ENCODE peak calls at places on chromosomes 3 and 15, in eight cellular contexts. One of them, this sample, is unnamed. For H3K4me1 and H3K9me3, the result is how much of the 10 kb centered on the place peaks cover.

GRCh38 chr3:24305795-24306467 is 188.7 kb downstream of the THRB start:
- DNase-seq in heart right ventricle: no peak
- DNase-seq in BE2C: no peak
- DNase-seq in cardiac muscle cell: peak
- DNase-seq in neural progenitor cell: peak
- DNase-seq in left ventricle myocardium inferior: no peak
- DNase-seq in uterus: no peak
- DNase-seq in H9: peak
- DNase-seq in this sample: no peak

GRCh38 chr15:49343546-49343945 is 79.5 kb upstream of the FGF7 start:
- DNase-seq in heart right ventricle: no peak
- DNase-seq in BE2C: no peak
- DNase-seq in cardiac muscle cell: no peak
- DNase-seq in neural progenitor cell: no peak
- DNase-seq in left ventricle myocardium inferior: no peak
- DNase-seq in uterus: no peak
- DNase-seq in H9: no peak
- DNase-seq in this sample: no peak

GRCh38 chr3:158108596-158108995 is 1.3 kb upstream of the RSRC1 start:
- DNase-seq in heart right ventricle: no peak
- DNase-seq in BE2C: no peak
- DNase-seq in cardiac muscle cell: no peak
- DNase-seq in neural progenitor cell: no peak
- DNase-seq in left ventricle myocardium inferior: no peak
- DNase-seq in uterus: no peak
- DNase-seq in H9: no peak
- DNase-seq in this sample: no peak

GRCh38 chr15:80211976-80212375 is 40.0 kb downstream of the CTXND1 start:
- DNase-seq in heart right ventricle: no peak
- DNase-seq in BE2C: no peak
- DNase-seq in cardiac muscle cell: no peak
- DNase-seq in neural progenitor cell: no peak
- DNase-seq in left ventricle myocardium inferior: no peak
- DNase-seq in uterus: no peak
- DNase-seq in H9: no peak
- DNase-seq in this sample: no peak

GRCh38 chr3:108145578-108145977 is 54.7 kb upstream of the CD47 start:
- DNase-seq in heart right ventricle: no peak
- DNase-seq in BE2C: no peak
- DNase-seq in cardiac muscle cell: no peak
- DNase-seq in neural progenitor cell: no peak
- DNase-seq in left ventricle myocardium inferior: no peak
- DNase-seq in uterus: no peak
- DNase-seq in H9: no peak
- DNase-seq in this sample: no peak

GRCh38 chr15:73686781-73687256 is 2.6 kb downstream of the CD276 start:
- DNase-seq in heart right ventricle: no peak
- DNase-seq in BE2C: no peak
- DNase-seq in cardiac muscle cell: peak
- DNase-seq in neural progenitor cell: no peak
- DNase-seq in left ventricle myocardium inferior: no peak
- DNase-seq in uterus: no peak
- DNase-seq in H9: no peak
- DNase-seq in this sample: peak

GRCh38 chr3:138567403-138567802 is 26.7 kb downstream of the CEP70 start:
- DNase-seq in heart right ventricle: no peak
- DNase-seq in BE2C: no peak
- DNase-seq in cardiac muscle cell: no peak
- DNase-seq in neural progenitor cell: no peak
- DNase-seq in left ventricle myocardium inferior: no peak
- DNase-seq in uterus: no peak
- DNase-seq in H9: no peak
- DNase-seq in this sample: no peak

GRCh38 chr3:195270350-195271115 is 426 bp downstream of the XXYLT1 start:
- DNase-seq in heart right ventricle: peak
- DNase-seq in BE2C: peak
- DNase-seq in cardiac muscle cell: peak
- DNase-seq in neural progenitor cell: peak
- DNase-seq in left ventricle myocardium inferior: no peak
- DNase-seq in uterus: no peak
- DNase-seq in H9: peak
- DNase-seq in this sample: no peak

GRCh38 chr15:45112592-45113379 is 1.2 kb downstream of the DUOX2 start:
- DNase-seq in heart right ventricle: no peak
- DNase-seq in BE2C: peak
- DNase-seq in cardiac muscle cell: no peak
- DNase-seq in neural progenitor cell: peak
- DNase-seq in left ventricle myocardium inferior: no peak
- DNase-seq in uterus: no peak
- DNase-seq in H9: peak
- DNase-seq in this sample: no peak

GRCh38 chr15:87619161-87619960 is 637.2 kb downstream of the NTRK3 start:
- DNase-seq in heart right ventricle: peak
- DNase-seq in BE2C: no peak
- DNase-seq in cardiac muscle cell: peak
- DNase-seq in neural progenitor cell: no peak
- DNase-seq in left ventricle myocardium inferior: no peak
- DNase-seq in uterus: peak
- DNase-seq in H9: no peak
- DNase-seq in this sample: no peak

GRCh38 chr15:46442196-46442595 is 807.4 kb downstream of the SQOR start:
- DNase-seq in heart right ventricle: no peak
- DNase-seq in BE2C: no peak
- DNase-seq in cardiac muscle cell: no peak
- DNase-seq in neural progenitor cell: no peak
- DNase-seq in left ventricle myocardium inferior: no peak
- DNase-seq in uterus: no peak
- DNase-seq in H9: no peak
- DNase-seq in this sample: no peak

GRCh38 chr3:38543602-38544001 is 47.5 kb downstream of the EXOG start:
- DNase-seq in heart right ventricle: peak
- DNase-seq in BE2C: peak
- DNase-seq in cardiac muscle cell: no peak
- DNase-seq in neural progenitor cell: no peak
- DNase-seq in left ventricle myocardium inferior: peak
- DNase-seq in uterus: no peak
- DNase-seq in H9: no peak
- DNase-seq in this sample: no peak

GRCh38 chr3:38544926-38545325 is 48.8 kb downstream of the EXOG start:
- DNase-seq in heart right ventricle: no peak
- DNase-seq in BE2C: no peak
- DNase-seq in cardiac muscle cell: no peak
- DNase-seq in neural progenitor cell: no peak
- DNase-seq in left ventricle myocardium inferior: no peak
- DNase-seq in uterus: no peak
- DNase-seq in H9: no peak
- DNase-seq in this sample: no peak

GRCh38 chr3:38542401-38543298 is 46.5 kb downstream of the EXOG start:
- DNase-seq in heart right ventricle: no peak
- DNase-seq in BE2C: peak
- DNase-seq in cardiac muscle cell: no peak
- DNase-seq in neural progenitor cell: no peak
- DNase-seq in left ventricle myocardium inferior: no peak
- DNase-seq in uterus: no peak
- DNase-seq in H9: no peak
- DNase-seq in this sample: no peak

GRCh38 chr3:38545983-38546382 is 49.8 kb downstream of the EXOG start:
- DNase-seq in heart right ventricle: no peak
- DNase-seq in BE2C: no peak
- DNase-seq in cardiac muscle cell: no peak
- DNase-seq in neural progenitor cell: no peak
- DNase-seq in left ventricle myocardium inferior: no peak
- DNase-seq in uterus: no peak
- DNase-seq in H9: no peak
- DNase-seq in this sample: no peak

GRCh38 chr3:38545396-38545949 is 49.3 kb downstream of the EXOG start:
- DNase-seq in heart right ventricle: no peak
- DNase-seq in BE2C: no peak
- DNase-seq in cardiac muscle cell: no peak
- DNase-seq in neural progenitor cell: no peak
- DNase-seq in left ventricle myocardium inferior: no peak
- DNase-seq in uterus: no peak
- DNase-seq in H9: no peak
- DNase-seq in this sample: no peak
- H3K4me1 ChIP-seq in heart right ventricle: half or more
- H3K4me1 ChIP-seq in BE2C: under half
- H3K4me1 ChIP-seq in cardiac muscle cell: under half
- H3K4me1 ChIP-seq in neural progenitor cell: under half
- H3K4me1 ChIP-seq in left ventricle myocardium inferior: half or more
- H3K4me1 ChIP-seq in uterus: under half
- H3K4me1 ChIP-seq in H9: under half
- H3K4me1 ChIP-seq in this sample: under half

GRCh38 chr3:110598847-110599490 is 472.6 kb upstream of the NECTIN3 start:
- DNase-seq in heart right ventricle: no peak
- DNase-seq in BE2C: no peak
- DNase-seq in cardiac muscle cell: no peak
- DNase-seq in neural progenitor cell: no peak
- DNase-seq in left ventricle myocardium inferior: no peak
- DNase-seq in uterus: no peak
- DNase-seq in H9: no peak
- DNase-seq in this sample: no peak
- H3K9me3 ChIP-seq in heart right ventricle: under half
- H3K9me3 ChIP-seq in BE2C: under half
- H3K9me3 ChIP-seq in cardiac muscle cell: under half
- H3K9me3 ChIP-seq in neural progenitor cell: under half
- H3K9me3 ChIP-seq in left ventricle myocardium inferior: under half
- H3K9me3 ChIP-seq in uterus: under half
- H3K9me3 ChIP-seq in H9: under half
- H3K9me3 ChIP-seq in this sample: under half

DNA sequence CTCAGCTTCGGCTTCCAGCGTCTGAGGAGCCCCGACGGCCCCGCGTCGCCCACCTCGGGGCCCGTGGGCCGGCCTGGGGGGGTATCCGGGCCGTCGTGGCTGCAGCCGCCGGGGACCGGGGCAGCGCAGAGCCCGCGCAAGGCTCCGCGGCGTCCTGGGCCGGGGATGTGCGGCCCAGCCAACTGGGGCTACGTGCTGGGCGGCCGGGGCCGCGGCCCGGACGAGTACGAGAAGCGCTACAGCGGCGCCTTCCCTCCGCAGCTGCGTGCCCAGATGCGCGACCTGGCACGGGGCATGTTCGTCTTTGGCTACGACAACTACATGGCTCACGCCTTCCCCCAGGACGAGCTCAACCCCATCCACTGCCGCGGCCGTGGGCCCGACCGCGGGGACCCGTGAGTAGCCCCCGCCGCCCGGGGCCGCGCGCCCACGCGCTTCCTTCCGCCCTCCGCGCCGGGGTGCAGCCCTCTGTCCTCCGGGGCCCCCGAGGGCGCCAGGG is 462 bp downstream of the EDEM1 start:
- DNase-seq in heart right ventricle: peak
- DNase-seq in BE2C: peak
- DNase-seq in cardiac muscle cell: peak
- DNase-seq in neural progenitor cell: peak
- DNase-seq in left ventricle myocardium inferior: peak
- DNase-seq in uterus: peak
- DNase-seq in H9: peak
- DNase-seq in this sample: no peak
- H3K4me1 ChIP-seq in heart right ventricle: under half
- H3K4me1 ChIP-seq in BE2C: under half
- H3K4me1 ChIP-seq in cardiac muscle cell: under half
- H3K4me1 ChIP-seq in neural progenitor cell: under half
- H3K4me1 ChIP-seq in left ventricle myocardium inferior: half or more
- H3K4me1 ChIP-seq in uterus: under half
- H3K4me1 ChIP-seq in H9: under half
- H3K4me1 ChIP-seq in this sample: half or more

DNA sequence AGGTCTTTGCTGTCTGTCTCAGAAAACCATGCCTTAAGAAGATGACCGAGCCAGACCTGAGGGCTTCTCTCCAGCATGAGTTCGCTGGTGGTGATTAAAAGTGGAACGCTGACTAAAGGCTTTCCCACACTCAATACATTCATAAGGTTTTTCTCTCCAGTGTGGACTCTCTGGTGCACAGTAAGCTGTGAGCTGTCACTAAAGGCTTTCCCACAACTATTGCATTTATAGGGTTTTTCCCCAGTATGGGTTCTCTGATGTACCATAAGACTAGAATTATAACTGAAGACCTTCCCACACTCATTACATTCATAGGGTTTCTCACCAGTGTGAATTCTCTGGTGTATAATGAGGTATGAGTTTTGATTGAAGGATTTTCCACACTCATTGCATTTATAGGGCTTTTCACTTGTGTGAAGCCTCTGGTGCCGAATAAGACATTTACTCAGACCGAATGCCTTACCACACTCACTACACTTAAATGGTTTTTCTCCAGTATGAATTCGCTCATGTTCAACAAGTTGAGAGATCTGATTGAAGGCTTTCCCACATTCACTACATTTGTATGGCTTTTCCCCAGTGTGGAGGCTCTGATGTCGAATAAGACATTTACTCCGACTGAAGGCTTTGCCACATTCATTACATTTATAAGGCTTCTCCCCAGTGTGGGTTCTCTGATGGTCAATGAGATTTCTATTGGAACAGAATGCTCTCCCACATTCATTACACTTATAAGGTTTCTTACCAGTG is 21.9 kb upstream of the ZNF445 start:
- DNase-seq in heart right ventricle: no peak
- DNase-seq in BE2C: no peak
- DNase-seq in cardiac muscle cell: no peak
- DNase-seq in neural progenitor cell: no peak
- DNase-seq in left ventricle myocardium inferior: no peak
- DNase-seq in uterus: no peak
- DNase-seq in H9: no peak
- DNase-seq in this sample: no peak
- H3K9me3 ChIP-seq in heart right ventricle: half or more
- H3K9me3 ChIP-seq in BE2C: under half
- H3K9me3 ChIP-seq in cardiac muscle cell: under half
- H3K9me3 ChIP-seq in neural progenitor cell: under half
- H3K9me3 ChIP-seq in left ventricle myocardium inferior: half or more
- H3K9me3 ChIP-seq in uterus: under half
- H3K9me3 ChIP-seq in H9: under half
- H3K9me3 ChIP-seq in this sample: under half